ENCODE peak calls at places on chromosome 14, in ten cellular contexts. One of them, this sample, is unnamed.

GRCh38 chr14:67515386-67516079 is 17.6 kb upstream of the PLEKHH1 start:
- DNase-seq in activated T-helper 1 cell treated with Interleukin-2 at 50 U/mL for 16 hours: peak; percentile 18
- DNase-seq in natural killer cell: no peak
- DNase-seq in HEK293T: peak; percentile 40
- DNase-seq in NCI-H1105 treated with DMSO at 0.1 percent for 48 hours: peak; percentile 18
- DNase-seq in mammary epithelial cell: no peak
- DNase-seq in AG09319: no peak
- DNase-seq in epithelial cell of esophagus: peak; percentile 23
- DNase-seq in psoas muscle: peak; percentile 49
- DNase-seq in WERI-Rb-1: peak; percentile 20
- DNase-seq in this sample: no peak

GRCh38 chr14:73744874-73745529 is 30.8 kb upstream of the PNMA1 start:
- DNase-seq in activated T-helper 1 cell treated with Interleukin-2 at 50 U/mL for 16 hours: no peak
- DNase-seq in natural killer cell: no peak
- DNase-seq in HEK293T: no peak
- DNase-seq in NCI-H1105 treated with DMSO at 0.1 percent for 48 hours: no peak
- DNase-seq in mammary epithelial cell: peak; percentile 79
- DNase-seq in AG09319: no peak
- DNase-seq in epithelial cell of esophagus: peak; percentile 90
- DNase-seq in psoas muscle: peak; percentile 47
- DNase-seq in WERI-Rb-1: no peak
- DNase-seq in this sample: peak; percentile 73

GRCh38 chr14:90301580-90302181 is 30.1 kb downstream of the NRDE2 start:
- DNase-seq in activated T-helper 1 cell treated with Interleukin-2 at 50 U/mL for 16 hours: no peak
- DNase-seq in natural killer cell: no peak
- DNase-seq in HEK293T: peak; percentile 20
- DNase-seq in NCI-H1105 treated with DMSO at 0.1 percent for 48 hours: peak; percentile 65
- DNase-seq in mammary epithelial cell: peak; percentile 25
- DNase-seq in AG09319: peak; percentile 29
- DNase-seq in epithelial cell of esophagus: peak; percentile 65
- DNase-seq in psoas muscle: no peak
- DNase-seq in WERI-Rb-1: no peak
- DNase-seq in this sample: peak; percentile 30

GRCh38 chr14:95133282-95133681 is 24.0 kb downstream of the DICER1 start:
- DNase-seq in activated T-helper 1 cell treated with Interleukin-2 at 50 U/mL for 16 hours: no peak
- DNase-seq in natural killer cell: no peak
- DNase-seq in HEK293T: no peak
- DNase-seq in NCI-H1105 treated with DMSO at 0.1 percent for 48 hours: no peak
- DNase-seq in mammary epithelial cell: no peak
- DNase-seq in AG09319: no peak
- DNase-seq in epithelial cell of esophagus: no peak
- DNase-seq in psoas muscle: no peak
- DNase-seq in WERI-Rb-1: no peak
- DNase-seq in this sample: no peak

GRCh38 chr14:78950654-78951053 is 780.5 kb downstream of the NRXN3 start:
- DNase-seq in activated T-helper 1 cell treated with Interleukin-2 at 50 U/mL for 16 hours: no peak
- DNase-seq in natural killer cell: no peak
- DNase-seq in HEK293T: no peak
- DNase-seq in NCI-H1105 treated with DMSO at 0.1 percent for 48 hours: no peak
- DNase-seq in mammary epithelial cell: no peak
- DNase-seq in AG09319: no peak
- DNase-seq in epithelial cell of esophagus: peak; percentile 60
- DNase-seq in psoas muscle: no peak
- DNase-seq in WERI-Rb-1: no peak
- DNase-seq in this sample: peak; percentile 13

GRCh38 chr14:95701846-95702221 is 12.1 kb downstream of the TCL1A start:
- DNase-seq in activated T-helper 1 cell treated with Interleukin-2 at 50 U/mL for 16 hours: no peak
- DNase-seq in natural killer cell: no peak
- DNase-seq in HEK293T: no peak
- DNase-seq in NCI-H1105 treated with DMSO at 0.1 percent for 48 hours: no peak
- DNase-seq in mammary epithelial cell: no peak
- DNase-seq in AG09319: no peak
- DNase-seq in epithelial cell of esophagus: no peak
- DNase-seq in psoas muscle: no peak
- DNase-seq in WERI-Rb-1: no peak
- DNase-seq in this sample: no peak

GRCh38 chr14:75298187-75298985 is 19.8 kb downstream of the FOS start:
- DNase-seq in activated T-helper 1 cell treated with Interleukin-2 at 50 U/mL for 16 hours: no peak
- DNase-seq in natural killer cell: no peak
- DNase-seq in HEK293T: no peak
- DNase-seq in NCI-H1105 treated with DMSO at 0.1 percent for 48 hours: no peak
- DNase-seq in mammary epithelial cell: no peak
- DNase-seq in AG09319: no peak
- DNase-seq in epithelial cell of esophagus: peak; percentile 54
- DNase-seq in psoas muscle: peak; percentile 76
- DNase-seq in WERI-Rb-1: no peak
- DNase-seq in this sample: peak; percentile 13

GRCh38 chr14:90599748-90600507 is 203.1 kb downstream of the CALM1 start:
- DNase-seq in activated T-helper 1 cell treated with Interleukin-2 at 50 U/mL for 16 hours: no peak
- DNase-seq in natural killer cell: no peak
- DNase-seq in HEK293T: no peak
- DNase-seq in NCI-H1105 treated with DMSO at 0.1 percent for 48 hours: no peak
- DNase-seq in mammary epithelial cell: peak; percentile 6
- DNase-seq in AG09319: no peak
- DNase-seq in epithelial cell of esophagus: peak; percentile 54
- DNase-seq in psoas muscle: no peak
- DNase-seq in WERI-Rb-1: no peak
- DNase-seq in this sample: no peak

GRCh38 chr14:44162197-44162596 is 344.9 kb downstream of the FSCB start:
- DNase-seq in activated T-helper 1 cell treated with Interleukin-2 at 50 U/mL for 16 hours: no peak
- DNase-seq in natural killer cell: no peak
- DNase-seq in HEK293T: no peak
- DNase-seq in NCI-H1105 treated with DMSO at 0.1 percent for 48 hours: no peak
- DNase-seq in mammary epithelial cell: no peak
- DNase-seq in AG09319: no peak
- DNase-seq in epithelial cell of esophagus: no peak
- DNase-seq in psoas muscle: no peak
- DNase-seq in WERI-Rb-1: no peak
- DNase-seq in this sample: no peak

GRCh38 chr14:68476212-68476964 is 316.5 kb downstream of the ZFP36L1 start:
- DNase-seq in activated T-helper 1 cell treated with Interleukin-2 at 50 U/mL for 16 hours: no peak
- DNase-seq in natural killer cell: no peak
- DNase-seq in HEK293T: no peak
- DNase-seq in NCI-H1105 treated with DMSO at 0.1 percent for 48 hours: no peak
- DNase-seq in mammary epithelial cell: peak; percentile 93
- DNase-seq in AG09319: peak; percentile 88
- DNase-seq in epithelial cell of esophagus: peak; percentile 96
- DNase-seq in psoas muscle: peak; percentile 84
- DNase-seq in WERI-Rb-1: no peak
- DNase-seq in this sample: peak; percentile 74

GRCh38 chr14:32400480-32400879 is 71.4 kb downstream of the AKAP6 start:
- DNase-seq in activated T-helper 1 cell treated with Interleukin-2 at 50 U/mL for 16 hours: no peak
- DNase-seq in natural killer cell: no peak
- DNase-seq in HEK293T: no peak
- DNase-seq in NCI-H1105 treated with DMSO at 0.1 percent for 48 hours: no peak
- DNase-seq in mammary epithelial cell: peak; percentile 43
- DNase-seq in AG09319: no peak
- DNase-seq in epithelial cell of esophagus: no peak
- DNase-seq in psoas muscle: no peak
- DNase-seq in WERI-Rb-1: no peak
- DNase-seq in this sample: no peak

GRCh38 chr14:100106661-100107112 is 41.5 kb downstream of the EVL start:
- DNase-seq in activated T-helper 1 cell treated with Interleukin-2 at 50 U/mL for 16 hours: no peak
- DNase-seq in natural killer cell: no peak
- DNase-seq in HEK293T: no peak
- DNase-seq in NCI-H1105 treated with DMSO at 0.1 percent for 48 hours: no peak
- DNase-seq in mammary epithelial cell: no peak
- DNase-seq in AG09319: no peak
- DNase-seq in epithelial cell of esophagus: peak; percentile 21
- DNase-seq in psoas muscle: no peak
- DNase-seq in WERI-Rb-1: no peak
- DNase-seq in this sample: no peak

GRCh38 chr14:68782091-68782981 is 10.5 kb downstream of the ZFP36L1 start:
- DNase-seq in activated T-helper 1 cell treated with Interleukin-2 at 50 U/mL for 16 hours: no peak
- DNase-seq in natural killer cell: no peak
- DNase-seq in HEK293T: no peak
- DNase-seq in NCI-H1105 treated with DMSO at 0.1 percent for 48 hours: no peak
- DNase-seq in mammary epithelial cell: no peak
- DNase-seq in AG09319: no peak
- DNase-seq in epithelial cell of esophagus: no peak
- DNase-seq in psoas muscle: peak; percentile 37
- DNase-seq in WERI-Rb-1: no peak
- DNase-seq in this sample: no peak

GRCh38 chr14:73393375-73393774 is 65.0 kb downstream of the NUMB start:
- DNase-seq in activated T-helper 1 cell treated with Interleukin-2 at 50 U/mL for 16 hours: no peak
- DNase-seq in natural killer cell: no peak
- DNase-seq in HEK293T: no peak
- DNase-seq in NCI-H1105 treated with DMSO at 0.1 percent for 48 hours: peak; percentile 55
- DNase-seq in mammary epithelial cell: no peak
- DNase-seq in AG09319: no peak
- DNase-seq in epithelial cell of esophagus: no peak
- DNase-seq in psoas muscle: no peak
- DNase-seq in WERI-Rb-1: no peak
- DNase-seq in this sample: no peak

GRCh38 chr14:70567791-70568190 is 32.7 kb downstream of the MED6 start:
- DNase-seq in activated T-helper 1 cell treated with Interleukin-2 at 50 U/mL for 16 hours: no peak
- DNase-seq in natural killer cell: no peak
- DNase-seq in HEK293T: peak; percentile 33
- DNase-seq in NCI-H1105 treated with DMSO at 0.1 percent for 48 hours: peak; percentile 39
- DNase-seq in mammary epithelial cell: peak; percentile 43
- DNase-seq in AG09319: no peak
- DNase-seq in epithelial cell of esophagus: peak; percentile 69
- DNase-seq in psoas muscle: no peak
- DNase-seq in WERI-Rb-1: peak; percentile 59
- DNase-seq in this sample: peak; percentile 11

GRCh38 chr14:81953419-81953818 is 419.8 kb upstream of the SEL1L start:
- DNase-seq in activated T-helper 1 cell treated with Interleukin-2 at 50 U/mL for 16 hours: no peak
- DNase-seq in natural killer cell: no peak
- DNase-seq in HEK293T: no peak
- DNase-seq in NCI-H1105 treated with DMSO at 0.1 percent for 48 hours: no peak
- DNase-seq in mammary epithelial cell: no peak
- DNase-seq in AG09319: no peak
- DNase-seq in epithelial cell of esophagus: no peak
- DNase-seq in psoas muscle: no peak
- DNase-seq in WERI-Rb-1: peak; percentile 22
- DNase-seq in this sample: no peak

GRCh38 chr14:77310041-77310440 is 10.6 kb downstream of the POMT2 start:
- DNase-seq in activated T-helper 1 cell treated with Interleukin-2 at 50 U/mL for 16 hours: no peak
- DNase-seq in natural killer cell: no peak
- DNase-seq in HEK293T: no peak
- DNase-seq in NCI-H1105 treated with DMSO at 0.1 percent for 48 hours: no peak
- DNase-seq in mammary epithelial cell: no peak
- DNase-seq in AG09319: no peak
- DNase-seq in epithelial cell of esophagus: no peak
- DNase-seq in psoas muscle: no peak
- DNase-seq in WERI-Rb-1: no peak
- DNase-seq in this sample: no peak

GRCh38 chr14:72771561-72771960 is 122.3 kb downstream of the DPF3 start:
- DNase-seq in activated T-helper 1 cell treated with Interleukin-2 at 50 U/mL for 16 hours: no peak
- DNase-seq in natural killer cell: no peak
- DNase-seq in HEK293T: no peak
- DNase-seq in NCI-H1105 treated with DMSO at 0.1 percent for 48 hours: no peak
- DNase-seq in mammary epithelial cell: no peak
- DNase-seq in AG09319: no peak
- DNase-seq in epithelial cell of esophagus: no peak
- DNase-seq in psoas muscle: no peak
- DNase-seq in WERI-Rb-1: no peak
- DNase-seq in this sample: no peak

GRCh38 chr14:71225108-71225507 is 317.8 kb downstream of the PCNX1 start:
- DNase-seq in activated T-helper 1 cell treated with Interleukin-2 at 50 U/mL for 16 hours: no peak
- DNase-seq in natural killer cell: no peak
- DNase-seq in HEK293T: no peak
- DNase-seq in NCI-H1105 treated with DMSO at 0.1 percent for 48 hours: no peak
- DNase-seq in mammary epithelial cell: no peak
- DNase-seq in AG09319: no peak
- DNase-seq in epithelial cell of esophagus: no peak
- DNase-seq in psoas muscle: no peak
- DNase-seq in WERI-Rb-1: no peak
- DNase-seq in this sample: no peak

GRCh38 chr14:100341301-100342031 is 18.3 kb downstream of the SLC25A47 start:
- DNase-seq in activated T-helper 1 cell treated with Interleukin-2 at 50 U/mL for 16 hours: no peak
- DNase-seq in natural killer cell: no peak
- DNase-seq in HEK293T: no peak
- DNase-seq in NCI-H1105 treated with DMSO at 0.1 percent for 48 hours: no peak
- DNase-seq in mammary epithelial cell: peak; percentile 73
- DNase-seq in AG09319: peak; percentile 34
- DNase-seq in epithelial cell of esophagus: peak; percentile 85
- DNase-seq in psoas muscle: no peak
- DNase-seq in WERI-Rb-1: no peak
- DNase-seq in this sample: peak; percentile 27

GRCh38 chr14:67623114-67623513 is 3.4 kb downstream of the ARG2 start:
- DNase-seq in activated T-helper 1 cell treated with Interleukin-2 at 50 U/mL for 16 hours: no peak
- DNase-seq in natural killer cell: no peak
- DNase-seq in HEK293T: no peak
- DNase-seq in NCI-H1105 treated with DMSO at 0.1 percent for 48 hours: peak; percentile 12
- DNase-seq in mammary epithelial cell: peak; percentile 90
- DNase-seq in AG09319: no peak
- DNase-seq in epithelial cell of esophagus: peak; percentile 96
- DNase-seq in psoas muscle: no peak
- DNase-seq in WERI-Rb-1: no peak
- DNase-seq in this sample: peak; percentile 66

GRCh38 chr14:65958664-65959562 is 527.3 kb upstream of the CCDC196 start:
- DNase-seq in activated T-helper 1 cell treated with Interleukin-2 at 50 U/mL for 16 hours: no peak
- DNase-seq in natural killer cell: no peak
- DNase-seq in HEK293T: peak; percentile 39
- DNase-seq in NCI-H1105 treated with DMSO at 0.1 percent for 48 hours: peak; percentile 65
- DNase-seq in mammary epithelial cell: no peak
- DNase-seq in AG09319: no peak
- DNase-seq in epithelial cell of esophagus: peak; percentile 30
- DNase-seq in psoas muscle: no peak
- DNase-seq in WERI-Rb-1: no peak
- DNase-seq in this sample: peak; percentile 26

GRCh38 chr14:52175982-52176502 is 91.5 kb upstream of the PTGDR start:
- DNase-seq in activated T-helper 1 cell treated with Interleukin-2 at 50 U/mL for 16 hours: peak; percentile 5
- DNase-seq in natural killer cell: peak; percentile 50
- DNase-seq in HEK293T: no peak
- DNase-seq in NCI-H1105 treated with DMSO at 0.1 percent for 48 hours: no peak
- DNase-seq in mammary epithelial cell: no peak
- DNase-seq in AG09319: no peak
- DNase-seq in epithelial cell of esophagus: no peak
- DNase-seq in psoas muscle: no peak
- DNase-seq in WERI-Rb-1: no peak
- DNase-seq in this sample: no peak

GRCh38 chr14:91890291-91890749 is 23.0 kb upstream of the TC2N start:
- DNase-seq in activated T-helper 1 cell treated with Interleukin-2 at 50 U/mL for 16 hours: no peak
- DNase-seq in natural killer cell: no peak
- DNase-seq in HEK293T: no peak
- DNase-seq in NCI-H1105 treated with DMSO at 0.1 percent for 48 hours: no peak
- DNase-seq in mammary epithelial cell: no peak
- DNase-seq in AG09319: no peak
- DNase-seq in epithelial cell of esophagus: no peak
- DNase-seq in psoas muscle: no peak
- DNase-seq in WERI-Rb-1: peak; percentile 25
- DNase-seq in this sample: no peak

GRCh38 chr14:106390401-106390800 is 864.0 kb downstream of the TMEM121 start:
- DNase-seq in activated T-helper 1 cell treated with Interleukin-2 at 50 U/mL for 16 hours: no peak
- DNase-seq in natural killer cell: no peak
- DNase-seq in HEK293T: no peak
- DNase-seq in NCI-H1105 treated with DMSO at 0.1 percent for 48 hours: no peak
- DNase-seq in mammary epithelial cell: no peak
- DNase-seq in AG09319: no peak
- DNase-seq in epithelial cell of esophagus: no peak
- DNase-seq in psoas muscle: no peak
- DNase-seq in WERI-Rb-1: no peak
- DNase-seq in this sample: no peak

GRCh38 chr14:95482967-95483842 is 33.2 kb downstream of the SYNE3 start:
- DNase-seq in activated T-helper 1 cell treated with Interleukin-2 at 50 U/mL for 16 hours: no peak
- DNase-seq in natural killer cell: no peak
- DNase-seq in HEK293T: no peak
- DNase-seq in NCI-H1105 treated with DMSO at 0.1 percent for 48 hours: no peak
- DNase-seq in mammary epithelial cell: peak; percentile 80
- DNase-seq in AG09319: peak; percentile 91
- DNase-seq in epithelial cell of esophagus: peak; percentile 84
- DNase-seq in psoas muscle: peak; percentile 87
- DNase-seq in WERI-Rb-1: no peak
- DNase-seq in this sample: peak; percentile 85

GRCh38 chr14:81655423-81656314 is 122.0 kb upstream of the SEL1L start:
- DNase-seq in activated T-helper 1 cell treated with Interleukin-2 at 50 U/mL for 16 hours: no peak
- DNase-seq in natural killer cell: no peak
- DNase-seq in HEK293T: no peak
- DNase-seq in NCI-H1105 treated with DMSO at 0.1 percent for 48 hours: no peak
- DNase-seq in mammary epithelial cell: no peak
- DNase-seq in AG09319: no peak
- DNase-seq in epithelial cell of esophagus: peak; percentile 22
- DNase-seq in psoas muscle: no peak
- DNase-seq in WERI-Rb-1: no peak
- DNase-seq in this sample: no peak

GRCh38 chr14:22977684-22978486 is 4.5 kb downstream of the AJUBA start:
- DNase-seq in activated T-helper 1 cell treated with Interleukin-2 at 50 U/mL for 16 hours: no peak
- DNase-seq in natural killer cell: no peak
- DNase-seq in HEK293T: no peak
- DNase-seq in NCI-H1105 treated with DMSO at 0.1 percent for 48 hours: no peak
- DNase-seq in mammary epithelial cell: peak; percentile 38
- DNase-seq in AG09319: no peak
- DNase-seq in epithelial cell of esophagus: peak; percentile 67
- DNase-seq in psoas muscle: no peak
- DNase-seq in WERI-Rb-1: peak; percentile 77
- DNase-seq in this sample: peak; percentile 89